ENCODE peak calls at places on chromosomes 4 and X, in four cellular contexts. U is astrocyte, L is lower lobe of right lung, D is tibial nerve. P is an unnamed sample.

GRCh38 chrX:80335062-80335830 is 85.0 kb upstream of the TENT5D start:
- DNase-seq in D (peak; percentile 8), L (peak; percentile 49), U (no peak), P (no peak)

GRCh38 chr4:76977731-76978350 is 28.3 kb downstream of the SEPTIN11 start:
- DNase-seq in L (no peak), U (peak; percentile 90), D (no peak), P (peak; percentile 19)

GRCh38 chr4:123299212-123299651 is 97.4 kb upstream of the SPRY1 start:
- DNase-seq in U (peak; percentile 69), L (no peak), D (no peak), P (peak; percentile 23)

GRCh38 chr4:99574530-99575314 is at the start of gene MTTP:
- DNase-seq in D (no peak), L (no peak), U (no peak), P (no peak)

GRCh38 chrX:47587906-47588735 is 5.9 kb downstream of the TIMP1 start:
- DNase-seq in D (no peak), L (no peak), U (no peak), P (no peak)

GRCh38 chr4:74603186-74603585 is 158.2 kb downstream of the AREG start:
- DNase-seq in L (no peak), U (no peak), D (no peak), P (no peak)

GRCh38 chr4:34720563-34720962 is 1523.8 kb downstream of the ARAP2 start:
- DNase-seq in L (no peak), U (peak; percentile 13), D (no peak), P (peak; percentile 8)

GRCh38 chr4:88335092-88335665 is 43.5 kb upstream of the HERC6 start:
- DNase-seq in U (no peak), D (no peak), L (no peak), P (no peak)

GRCh38 chrX:83658731-83659130 is 150.6 kb downstream of the POU3F4 start:
- DNase-seq in L (no peak), D (no peak), U (no peak), P (no peak)

GRCh38 chr4:176443646-176444409 is 124.1 kb downstream of the SPCS3 start:
- DNase-seq in D (no peak), U (peak; percentile 95), L (no peak), P (peak; percentile 5)

GRCh38 chr4:66052426-66052825 is 382.1 kb upstream of the EPHA5 start:
- DNase-seq in D (no peak), U (peak; percentile 48), L (no peak), P (no peak)

GRCh38 chr4:185955817-185956542 is 113.0 kb upstream of the TLR3 start:
- DNase-seq in D (no peak), L (no peak), U (no peak), P (no peak)

GRCh38 chrX:48785156-48785524 is 1.2 kb upstream of the GATA1 start:
- DNase-seq in U (no peak), D (no peak), L (no peak), P (no peak)

GRCh38 chr4:76585897-76586360 is 150.9 kb downstream of the SHROOM3 start:
- DNase-seq in D (no peak), L (peak; percentile 92), U (peak; percentile 71), P (peak; percentile 20)

GRCh38 chr4:6458528-6458927 is 13.9 kb downstream of the PPP2R2C start:
- DNase-seq in L (no peak), D (no peak), U (no peak), P (no peak)

GRCh38 chr4:110586137-110586850 is 36.6 kb downstream of the PITX2 start:
- DNase-seq in D (no peak), U (peak; percentile 65), L (no peak), P (peak; percentile 70)

GRCh38 chr4:98573791-98574190 is 84.6 kb downstream of the TSPAN5 start:
- DNase-seq in L (no peak), D (no peak), U (no peak), P (peak; percentile 8)

GRCh38 chr4:20641971-20642370 is 58.3 kb upstream of the PACRGL start:
- DNase-seq in D (no peak), L (no peak), U (no peak), P (no peak)

GRCh38 chr4:139643042-139643895 is 22.4 kb upstream of the MGST2 start:
- DNase-seq in D (no peak), L (no peak), U (no peak), P (no peak)

GRCh38 chr4:38365748-38366310 is 298.2 kb upstream of the KLF3 start:
- DNase-seq in U (no peak), L (no peak), D (no peak), P (no peak)

GRCh38 chr4:6771229-6771671 is 11.3 kb upstream of the KIAA0232 start:
- DNase-seq in U (no peak), D (no peak), L (peak; percentile 39), P (no peak)

GRCh38 chrX:114976321-114976720 is 41.1 kb downstream of the IL13RA2 start:
- DNase-seq in D (no peak), L (no peak), U (peak; percentile 8), P (peak; percentile 30)

GRCh38 chr4:162011039-162011438 is 152.8 kb downstream of the FSTL5 start:
- DNase-seq in D (no peak), U (peak; percentile 19), L (no peak), P (no peak)

GRCh38 chrX:100999451-100999850 is 29.9 kb downstream of the ARL13A start:
- DNase-seq in U (no peak), L (no peak), D (no peak), P (no peak)

GRCh38 chr4:60656171-60656570 is 544.0 kb upstream of the ADGRL3 start:
- DNase-seq in L (no peak), D (no peak), U (no peak), P (no peak)

GRCh38 chr4:99722006-99722405 is 64.4 kb upstream of the C4orf54 start:
- DNase-seq in U (no peak), D (no peak), L (no peak), P (no peak)

GRCh38 chr4:83536649-83537352 is 893 bp downstream of the GPAT3 start:
- DNase-seq in U (no peak), D (no peak), L (peak; percentile 46), P (no peak)

GRCh38 chr4:83535945-83536648 is at the start of gene GPAT3:
- DNase-seq in U (peak; percentile 46), L (peak; percentile 91), D (peak; percentile 62), P (peak; percentile 73)

DNA sequence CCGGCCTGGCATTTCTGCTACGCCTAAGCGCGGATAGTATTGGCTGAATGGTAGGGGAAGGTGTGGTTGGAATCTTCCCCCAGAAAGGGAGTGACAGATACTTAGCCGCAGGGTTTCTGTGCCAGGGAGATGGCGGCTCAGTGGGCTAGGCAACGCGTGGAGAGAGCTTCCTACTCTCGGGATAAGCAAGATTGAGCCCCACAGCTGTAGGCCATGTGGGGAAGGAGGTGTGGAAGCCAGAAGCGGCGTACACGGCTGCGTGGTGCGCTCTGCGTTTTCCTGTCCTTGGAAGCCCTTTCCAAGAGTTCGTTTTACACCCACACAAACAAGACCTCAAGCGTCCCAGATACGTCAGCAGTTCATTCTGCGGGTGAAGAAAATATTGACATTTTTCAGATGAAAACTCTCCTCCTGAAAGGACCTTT is 376 bp upstream of the GPAT3 start:
- DNase-seq in U (peak; percentile 71), D (peak; percentile 20), L (peak; percentile 60), P (peak; percentile 53)
- H3K27ac ChIP-seq in U (no peak overlapping the region), D (peak overlapping the region; percentile 84), L (peak overlapping the region; percentile 81), P (peak overlapping the region; percentile 56)

GRCh38 chr4:113901994-113902787 is 77.3 kb downstream of the ARSJ start:
- DNase-seq in U (no peak), D (no peak), L (peak; percentile 65), P (no peak)
- TF ChIP-seq CTCF in U (no peak), D (no peak), L (peak; percentile 46), P (no peak)

GRCh38 chr4:121684016-121684415 is 12.8 kb downstream of the ANXA5 start:
- DNase-seq in L (no peak), D (no peak), U (no peak), P (no peak)

GRCh38 chr4:121677524-121677923 is 19.3 kb downstream of the ANXA5 start:
- DNase-seq in U (no peak), D (no peak), L (no peak), P (no peak)

GRCh38 chr4:121679267-121679666 is 17.5 kb downstream of the ANXA5 start:
- DNase-seq in U (peak; percentile 22), D (no peak), L (no peak), P (no peak)

GRCh38 chr4:121676388-121677075 is 20.2 kb downstream of the ANXA5 start:
- DNase-seq in L (no peak), U (no peak), D (no peak), P (no peak)

GRCh38 chr4:121680571-121680970 is 16.2 kb downstream of the ANXA5 start:
- DNase-seq in U (no peak), D (no peak), L (no peak), P (no peak)
- H3K27ac ChIP-seq in U (no peak overlapping the region), D (no peak overlapping the region), L (no peak overlapping the region), P (no peak overlapping the region)

GRCh38 chr4:42401171-42401570 is 3.9 kb downstream of the SHISA3 start:
- DNase-seq in D (no peak), U (no peak), L (no peak), P (no peak)
- TF ChIP-seq CTCF in D (no peak), U (no peak), L (no peak), P (no peak)

GRCh38 chrX:11100281-11101035 is 10.7 kb upstream of the HCCS start:
- DNase-seq in U (peak; percentile 68), D (peak; percentile 33), L (no peak), P (peak; percentile 27)
- H3K27ac ChIP-seq in U (peak overlapping the region; percentile 78), D (no peak overlapping the region), L (no peak overlapping the region), P (no peak overlapping the region)

P was measured in RWPE1.